ENCODE peak calls at places on chromosome 1, in ten cellular contexts. One of them, this sample, is unnamed.

GRCh38 chr1:75203415-75204277 is 69.5 kb downstream of the LHX8 start:
- DNase-seq in GM12865: peak
- DNase-seq in cardiac muscle cell: peak
- DNase-seq in endothelial cell: peak
- DNase-seq in IMR-90: peak
- DNase-seq in tibial artery: no peak
- DNase-seq in stomach: no peak
- DNase-seq in H1: no peak
- DNase-seq in glutamatergic neuron: no peak
- DNase-seq in HFF-Myc: peak
- DNase-seq in this sample: peak

GRCh38 chr1:63710776-63711175 is 63.0 kb upstream of the ROR1 start:
- DNase-seq in GM12865: no peak
- DNase-seq in stomach: no peak
- DNase-seq in glutamatergic neuron: no peak
- DNase-seq in cardiac muscle cell: no peak
- DNase-seq in tibial artery: no peak
- DNase-seq in HFF-Myc: no peak
- DNase-seq in H1: no peak
- DNase-seq in endothelial cell: no peak
- DNase-seq in IMR-90: no peak
- DNase-seq in this sample: no peak

GRCh38 chr1:30286241-30286983 is 437.0 kb downstream of the MATN1 start:
- DNase-seq in stomach: no peak
- DNase-seq in endothelial cell: no peak
- DNase-seq in cardiac muscle cell: no peak
- DNase-seq in H1: peak
- DNase-seq in HFF-Myc: no peak
- DNase-seq in glutamatergic neuron: no peak
- DNase-seq in tibial artery: no peak
- DNase-seq in GM12865: no peak
- DNase-seq in IMR-90: no peak
- DNase-seq in this sample: no peak

GRCh38 chr1:239429163-239429562 is 42.8 kb downstream of the CHRM3 start:
- DNase-seq in tibial artery: no peak
- DNase-seq in IMR-90: no peak
- DNase-seq in stomach: no peak
- DNase-seq in glutamatergic neuron: no peak
- DNase-seq in H1: no peak
- DNase-seq in endothelial cell: no peak
- DNase-seq in GM12865: no peak
- DNase-seq in HFF-Myc: no peak
- DNase-seq in cardiac muscle cell: no peak
- DNase-seq in this sample: no peak

GRCh38 chr1:212466913-212467650 is 34.4 kb downstream of the NENF start:
- DNase-seq in GM12865: no peak
- DNase-seq in cardiac muscle cell: no peak
- DNase-seq in IMR-90: no peak
- DNase-seq in glutamatergic neuron: no peak
- DNase-seq in endothelial cell: no peak
- DNase-seq in tibial artery: no peak
- DNase-seq in HFF-Myc: no peak
- DNase-seq in H1: no peak
- DNase-seq in stomach: no peak
- DNase-seq in this sample: no peak

GRCh38 chr1:25431495-25432363 is 1.0 kb downstream of the MACO1 start:
- DNase-seq in H1: peak
- DNase-seq in cardiac muscle cell: no peak
- DNase-seq in glutamatergic neuron: no peak
- DNase-seq in endothelial cell: no peak
- DNase-seq in IMR-90: no peak
- DNase-seq in tibial artery: no peak
- DNase-seq in GM12865: no peak
- DNase-seq in stomach: no peak
- DNase-seq in HFF-Myc: no peak
- DNase-seq in this sample: no peak

GRCh38 chr1:1021010-1021845 is 1.3 kb downstream of the AGRN start:
- DNase-seq in H1: no peak
- DNase-seq in stomach: peak
- DNase-seq in endothelial cell: no peak
- DNase-seq in cardiac muscle cell: peak
- DNase-seq in GM12865: no peak
- DNase-seq in IMR-90: peak
- DNase-seq in HFF-Myc: no peak
- DNase-seq in tibial artery: no peak
- DNase-seq in glutamatergic neuron: peak
- DNase-seq in this sample: no peak

GRCh38 chr1:146032613-146033219 is 11.2 kb upstream of the HJV start:
- DNase-seq in GM12865: peak
- DNase-seq in IMR-90: peak
- DNase-seq in stomach: no peak
- DNase-seq in tibial artery: no peak
- DNase-seq in H1: no peak
- DNase-seq in endothelial cell: no peak
- DNase-seq in glutamatergic neuron: no peak
- DNase-seq in HFF-Myc: no peak
- DNase-seq in cardiac muscle cell: peak
- DNase-seq in this sample: no peak

GRCh38 chr1:31421404-31422040 is 8.5 kb downstream of the SERINC2 start:
- DNase-seq in glutamatergic neuron: peak
- DNase-seq in GM12865: peak
- DNase-seq in cardiac muscle cell: peak
- DNase-seq in HFF-Myc: no peak
- DNase-seq in H1: peak
- DNase-seq in IMR-90: peak
- DNase-seq in endothelial cell: peak
- DNase-seq in tibial artery: no peak
- DNase-seq in stomach: no peak
- DNase-seq in this sample: no peak
- TF ChIP-seq CTCF in glutamatergic neuron: peak
- TF ChIP-seq CTCF in GM12865: peak
- TF ChIP-seq CTCF in cardiac muscle cell: peak
- TF ChIP-seq CTCF in HFF-Myc: peak
- TF ChIP-seq CTCF in H1: peak
- TF ChIP-seq CTCF in IMR-90: peak
- TF ChIP-seq CTCF in endothelial cell: peak
- TF ChIP-seq CTCF in tibial artery: no peak
- TF ChIP-seq CTCF in stomach: no peak
- TF ChIP-seq CTCF in this sample: peak

GRCh38 chr1:89407355-89407754 is 43.5 kb downstream of the GBP6 start:
- DNase-seq in GM12865: no peak
- DNase-seq in glutamatergic neuron: no peak
- DNase-seq in stomach: no peak
- DNase-seq in endothelial cell: no peak
- DNase-seq in tibial artery: no peak
- DNase-seq in IMR-90: peak
- DNase-seq in H1: no peak
- DNase-seq in HFF-Myc: no peak
- DNase-seq in cardiac muscle cell: peak
- DNase-seq in this sample: no peak
- TF ChIP-seq CTCF in GM12865: no peak
- TF ChIP-seq CTCF in glutamatergic neuron: no peak
- TF ChIP-seq CTCF in stomach: no peak
- TF ChIP-seq CTCF in endothelial cell: no peak
- TF ChIP-seq CTCF in tibial artery: no peak
- TF ChIP-seq CTCF in IMR-90: no peak
- TF ChIP-seq CTCF in H1: no peak
- TF ChIP-seq CTCF in HFF-Myc: no peak
- TF ChIP-seq CTCF in cardiac muscle cell: no peak
- TF ChIP-seq CTCF in this sample: no peak

GRCh38 chr1:234780112-234780511 is 170.1 kb upstream of the IRF2BP2 start:
- DNase-seq in IMR-90: no peak
- DNase-seq in stomach: no peak
- DNase-seq in GM12865: no peak
- DNase-seq in H1: no peak
- DNase-seq in cardiac muscle cell: no peak
- DNase-seq in tibial artery: no peak
- DNase-seq in glutamatergic neuron: no peak
- DNase-seq in HFF-Myc: no peak
- DNase-seq in endothelial cell: no peak
- DNase-seq in this sample: no peak

GRCh38 chr1:234780531-234781162 is 170.7 kb upstream of the IRF2BP2 start:
- DNase-seq in cardiac muscle cell: no peak
- DNase-seq in glutamatergic neuron: no peak
- DNase-seq in GM12865: no peak
- DNase-seq in tibial artery: no peak
- DNase-seq in H1: peak
- DNase-seq in endothelial cell: no peak
- DNase-seq in HFF-Myc: no peak
- DNase-seq in IMR-90: no peak
- DNase-seq in stomach: no peak
- DNase-seq in this sample: no peak

GRCh38 chr1:234782057-234782800 is 172.3 kb upstream of the IRF2BP2 start:
- DNase-seq in endothelial cell: no peak
- DNase-seq in H1: no peak
- DNase-seq in stomach: no peak
- DNase-seq in IMR-90: peak
- DNase-seq in glutamatergic neuron: no peak
- DNase-seq in HFF-Myc: no peak
- DNase-seq in cardiac muscle cell: no peak
- DNase-seq in tibial artery: no peak
- DNase-seq in GM12865: no peak
- DNase-seq in this sample: peak

GRCh38 chr1:234782821-234783220 is 172.8 kb upstream of the IRF2BP2 start:
- DNase-seq in H1: no peak
- DNase-seq in IMR-90: no peak
- DNase-seq in tibial artery: no peak
- DNase-seq in endothelial cell: no peak
- DNase-seq in glutamatergic neuron: no peak
- DNase-seq in HFF-Myc: no peak
- DNase-seq in cardiac muscle cell: no peak
- DNase-seq in stomach: no peak
- DNase-seq in GM12865: no peak
- DNase-seq in this sample: no peak

DNA sequence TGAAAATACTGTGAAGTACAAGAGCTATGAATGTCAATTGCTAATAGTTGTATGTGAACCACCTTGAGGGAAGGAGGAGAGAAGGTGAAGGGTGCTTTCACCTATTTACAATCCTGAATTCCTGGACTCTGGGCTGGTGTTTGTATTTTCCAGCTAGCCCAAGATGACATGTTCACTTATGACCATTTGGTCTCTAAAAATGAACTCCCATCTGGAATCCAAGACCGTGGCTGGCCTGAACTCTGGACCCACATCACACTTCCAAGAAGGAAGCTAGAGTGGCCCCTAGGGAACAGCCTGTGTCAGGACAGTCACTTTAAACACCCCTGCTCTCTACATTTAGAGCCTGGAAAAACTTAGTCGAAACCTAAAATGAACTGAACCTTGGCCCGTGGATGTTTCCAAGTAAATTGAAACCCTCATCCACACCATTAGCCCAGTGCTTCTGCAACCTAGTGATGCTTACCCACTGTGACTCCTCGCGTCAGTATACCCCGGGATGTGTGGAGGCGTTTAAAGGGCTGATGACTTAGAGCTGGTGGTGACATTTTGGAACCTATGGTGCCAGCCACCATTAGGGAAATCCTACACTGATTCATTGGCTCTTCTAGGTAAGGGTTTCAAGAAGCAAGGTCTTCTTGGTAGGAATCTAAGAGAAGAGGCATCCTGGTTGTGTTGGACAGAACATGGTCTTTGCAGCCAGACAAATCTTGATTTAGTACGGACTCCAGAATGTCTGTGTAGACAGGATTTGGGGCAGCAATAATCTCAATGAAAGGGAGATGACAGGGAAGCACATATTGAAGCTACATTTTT is 171.5 kb upstream of the IRF2BP2 start:
- DNase-seq in stomach: no peak
- DNase-seq in H1: no peak
- DNase-seq in HFF-Myc: no peak
- DNase-seq in tibial artery: no peak
- DNase-seq in cardiac muscle cell: no peak
- DNase-seq in IMR-90: peak
- DNase-seq in GM12865: no peak
- DNase-seq in endothelial cell: no peak
- DNase-seq in glutamatergic neuron: no peak
- DNase-seq in this sample: no peak
- TF ChIP-seq CTCF in stomach: no peak
- TF ChIP-seq CTCF in H1: peak
- TF ChIP-seq CTCF in HFF-Myc: no peak
- TF ChIP-seq CTCF in tibial artery: no peak
- TF ChIP-seq CTCF in cardiac muscle cell: no peak
- TF ChIP-seq CTCF in IMR-90: no peak
- TF ChIP-seq CTCF in GM12865: no peak
- TF ChIP-seq CTCF in endothelial cell: no peak
- TF ChIP-seq CTCF in glutamatergic neuron: no peak
- TF ChIP-seq CTCF in this sample: no peak

GRCh38 chr1:46575300-46575699 is 23.9 kb upstream of the KNCN start:
- DNase-seq in HFF-Myc: no peak
- DNase-seq in glutamatergic neuron: no peak
- DNase-seq in IMR-90: no peak
- DNase-seq in H1: no peak
- DNase-seq in GM12865: no peak
- DNase-seq in endothelial cell: no peak
- DNase-seq in tibial artery: no peak
- DNase-seq in stomach: no peak
- DNase-seq in cardiac muscle cell: no peak
- DNase-seq in this sample: no peak

GRCh38 chr1:46571691-46572225 is 20.3 kb upstream of the KNCN start:
- DNase-seq in stomach: no peak
- DNase-seq in glutamatergic neuron: no peak
- DNase-seq in H1: no peak
- DNase-seq in endothelial cell: no peak
- DNase-seq in cardiac muscle cell: no peak
- DNase-seq in IMR-90: no peak
- DNase-seq in GM12865: no peak
- DNase-seq in HFF-Myc: no peak
- DNase-seq in tibial artery: no peak
- DNase-seq in this sample: no peak

GRCh38 chr1:46569116-46569515 is 17.7 kb upstream of the KNCN start:
- DNase-seq in stomach: no peak
- DNase-seq in HFF-Myc: no peak
- DNase-seq in glutamatergic neuron: no peak
- DNase-seq in H1: no peak
- DNase-seq in endothelial cell: no peak
- DNase-seq in cardiac muscle cell: no peak
- DNase-seq in IMR-90: no peak
- DNase-seq in GM12865: no peak
- DNase-seq in tibial artery: no peak
- DNase-seq in this sample: no peak

GRCh38 chr1:46568614-46569013 is 17.2 kb upstream of the KNCN start:
- DNase-seq in stomach: no peak
- DNase-seq in H1: no peak
- DNase-seq in HFF-Myc: no peak
- DNase-seq in tibial artery: no peak
- DNase-seq in glutamatergic neuron: no peak
- DNase-seq in cardiac muscle cell: no peak
- DNase-seq in IMR-90: no peak
- DNase-seq in endothelial cell: no peak
- DNase-seq in GM12865: no peak
- DNase-seq in this sample: no peak

DNA sequence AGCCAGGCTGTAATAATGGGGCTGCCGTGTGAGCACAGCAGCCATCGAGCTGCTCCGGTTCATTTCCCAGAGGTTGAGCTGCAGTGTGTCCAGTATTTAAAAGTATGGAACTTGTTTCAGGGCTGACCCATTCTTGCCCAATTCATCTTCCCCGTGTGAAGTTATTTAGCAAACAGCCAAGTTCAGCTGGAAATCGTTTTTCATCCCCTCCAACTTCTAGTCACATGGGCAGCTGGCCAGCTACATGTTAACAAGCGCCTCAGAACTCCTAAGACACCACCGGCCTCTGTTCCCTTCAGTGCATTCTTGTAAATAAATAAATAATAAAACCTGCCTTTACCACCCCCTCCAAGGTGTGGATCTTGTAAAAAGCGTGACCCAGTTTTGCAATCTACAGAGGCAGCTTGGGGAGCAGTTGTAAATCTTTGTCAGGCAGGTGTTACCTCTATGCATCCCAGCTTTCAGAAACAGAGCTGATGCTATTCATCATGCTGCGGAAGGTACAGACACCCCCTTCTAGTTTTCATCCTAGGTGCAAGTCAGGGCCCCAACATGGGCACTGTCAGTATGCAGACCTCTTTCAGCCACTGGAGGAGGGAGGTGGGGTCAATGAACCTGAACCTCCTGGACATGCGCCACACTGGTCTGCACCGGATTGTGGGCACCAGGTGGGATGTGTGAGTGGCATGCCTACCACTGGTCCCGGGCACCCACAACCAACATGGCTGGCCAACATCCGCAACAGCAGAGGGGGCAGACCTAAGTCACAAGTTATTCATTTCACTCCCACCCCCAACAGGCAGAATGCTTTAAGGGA is 18.7 kb upstream of the KNCN start:
- DNase-seq in HFF-Myc: no peak
- DNase-seq in GM12865: no peak
- DNase-seq in IMR-90: peak
- DNase-seq in glutamatergic neuron: no peak
- DNase-seq in cardiac muscle cell: peak
- DNase-seq in endothelial cell: no peak
- DNase-seq in stomach: no peak
- DNase-seq in H1: no peak
- DNase-seq in tibial artery: no peak
- DNase-seq in this sample: no peak
- TF ChIP-seq CTCF in HFF-Myc: no peak
- TF ChIP-seq CTCF in GM12865: no peak
- TF ChIP-seq CTCF in IMR-90: no peak
- TF ChIP-seq CTCF in glutamatergic neuron: no peak
- TF ChIP-seq CTCF in cardiac muscle cell: no peak
- TF ChIP-seq CTCF in endothelial cell: no peak
- TF ChIP-seq CTCF in stomach: no peak
- TF ChIP-seq CTCF in H1: no peak
- TF ChIP-seq CTCF in tibial artery: no peak
- TF ChIP-seq CTCF in this sample: no peak

This sample was measured in D721Med.